ENCODE peak calls at places on chromosomes 13 and 19, in four cellular contexts. W is stomach; Y is vagina; S is CD4-positive, alpha-beta memory T cell. B is an unnamed sample.

GRCh38 chr19:55253842-55254624 is 4.8 kb downstream of the PPP6R1 start:
- DNase-seq in W (peak), Y (no peak), S (peak), B (peak)

GRCh38 chr19:58229255-58229639 is 533 bp downstream of the ZNF544 start:
- DNase-seq in W (no peak), Y (no peak), S (no peak), B (peak)

GRCh38 chr13:20441879-20442278 is 83.8 kb downstream of the CRYL1 start:
- DNase-seq in W (no peak), Y (no peak), S (no peak), B (no peak)

GRCh38 chr13:29550589-29550988 is 44.9 kb downstream of the SLC7A1 start:
- DNase-seq in W (no peak), Y (no peak), S (no peak), B (no peak)

GRCh38 chr13:103386341-103386740 is 320.1 kb upstream of the SLC10A2 start:
- DNase-seq in W (no peak), Y (no peak), S (no peak), B (no peak)

GRCh38 chr19:45670670-45671453 is 2.8 kb downstream of the GIPR start:
- DNase-seq in W (peak), Y (no peak), S (no peak), B (peak)

GRCh38 chr13:94112227-94112626 is 367.3 kb downstream of the DCT start:
- DNase-seq in W (no peak), Y (no peak), S (no peak), B (no peak)

GRCh38 chr19:2048959-2049740 is 1.9 kb downstream of the MKNK2 start:
- DNase-seq in W (no peak), Y (no peak), S (no peak), B (no peak)

GRCh38 chr13:30204564-30204963 is 102.8 kb downstream of the KATNAL1 start:
- DNase-seq in W (no peak), Y (no peak), S (no peak), B (no peak)

GRCh38 chr19:8515317-8515716 is 1.4 kb upstream of the ZNF414 start:
- DNase-seq in W (no peak), Y (no peak), S (peak), B (peak)

GRCh38 chr19:12675940-12676339 is 5.7 kb downstream of the DHPS start:
- DNase-seq in W (no peak), Y (no peak), S (no peak), B (no peak)

DNA sequence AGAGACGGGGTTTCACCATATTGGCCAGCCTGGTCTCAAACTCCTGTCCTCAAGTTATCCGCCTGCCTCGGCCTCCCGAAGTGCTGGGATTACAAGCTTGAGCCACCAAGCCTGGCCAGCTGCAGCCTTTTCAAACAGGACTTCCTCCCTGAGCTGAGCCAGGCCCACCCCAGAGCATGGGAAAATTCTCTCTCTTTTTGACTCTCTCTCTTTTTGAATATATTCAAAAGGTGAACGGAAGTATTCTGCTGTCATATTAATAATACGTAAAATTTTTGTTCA is 539 bp upstream of the ZNF506 start:
- DNase-seq in W (no peak), Y (no peak), S (no peak), B (no peak)
- H3K4me3 ChIP-seq in W (peak), Y (peak), S (no peak), B (peak)

GRCh38 chr13:113464476-113464875 is 11.2 kb upstream of the ADPRHL1 start:
- DNase-seq in W (no peak), Y (no peak), S (no peak), B (no peak)

GRCh38 chr13:113460599-113460998 is 7.3 kb upstream of the ADPRHL1 start:
- DNase-seq in W (no peak), Y (no peak), S (no peak), B (no peak)

GRCh38 chr13:113458218-113459065 is 5.2 kb upstream of the ADPRHL1 start:
- DNase-seq in W (no peak), Y (no peak), S (no peak), B (peak)

GRCh38 chr13:113460064-113460555 is 6.8 kb upstream of the ADPRHL1 start:
- DNase-seq in W (no peak), Y (no peak), S (no peak), B (no peak)

DNA sequence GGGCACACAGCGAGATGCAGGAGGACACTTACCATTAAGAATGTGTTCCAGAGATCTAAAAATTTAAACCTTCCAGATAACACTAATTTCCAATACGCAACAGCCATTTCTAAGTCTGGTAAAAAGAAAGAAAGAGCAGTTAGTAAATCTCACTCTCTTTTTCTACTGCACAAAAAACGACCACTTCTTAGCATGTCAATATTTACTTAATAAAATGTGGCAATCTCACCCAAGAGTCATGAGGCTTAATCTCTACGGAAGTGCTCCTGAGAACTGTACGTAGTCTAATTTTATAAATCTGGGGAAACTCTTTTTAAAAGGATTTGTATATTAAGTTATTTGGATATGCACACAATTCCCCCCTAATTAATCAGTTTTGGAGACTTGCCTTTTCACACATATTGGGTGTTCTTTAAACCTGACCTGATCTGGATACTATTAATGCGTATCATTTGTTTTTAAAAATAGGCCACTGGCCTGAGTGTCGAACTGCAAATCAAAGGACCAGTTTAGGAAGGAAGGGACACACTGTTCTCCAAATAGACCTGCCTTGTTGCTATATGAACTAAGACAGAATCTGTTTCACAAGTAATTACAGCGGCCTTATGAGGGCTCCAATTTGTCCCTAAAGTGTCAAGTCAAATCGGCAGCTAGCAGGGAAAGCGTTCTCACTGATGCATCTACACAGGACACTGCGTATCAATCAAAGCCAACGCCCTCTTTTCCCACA is 7.9 kb upstream of the ADPRHL1 start:
- DNase-seq in W (no peak), Y (no peak), S (no peak), B (no peak)
- H3K4me3 ChIP-seq in W (no peak), Y (no peak), S (no peak), B (no peak)

GRCh38 chr19:17380426-17381138 is 3.4 kb upstream of the PLVAP start:
- DNase-seq in W (no peak), Y (no peak), S (no peak), B (no peak)

GRCh38 chr19:17379221-17379631 is 2.1 kb upstream of the PLVAP start:
- DNase-seq in W (no peak), Y (no peak), S (no peak), B (no peak)

DNA sequence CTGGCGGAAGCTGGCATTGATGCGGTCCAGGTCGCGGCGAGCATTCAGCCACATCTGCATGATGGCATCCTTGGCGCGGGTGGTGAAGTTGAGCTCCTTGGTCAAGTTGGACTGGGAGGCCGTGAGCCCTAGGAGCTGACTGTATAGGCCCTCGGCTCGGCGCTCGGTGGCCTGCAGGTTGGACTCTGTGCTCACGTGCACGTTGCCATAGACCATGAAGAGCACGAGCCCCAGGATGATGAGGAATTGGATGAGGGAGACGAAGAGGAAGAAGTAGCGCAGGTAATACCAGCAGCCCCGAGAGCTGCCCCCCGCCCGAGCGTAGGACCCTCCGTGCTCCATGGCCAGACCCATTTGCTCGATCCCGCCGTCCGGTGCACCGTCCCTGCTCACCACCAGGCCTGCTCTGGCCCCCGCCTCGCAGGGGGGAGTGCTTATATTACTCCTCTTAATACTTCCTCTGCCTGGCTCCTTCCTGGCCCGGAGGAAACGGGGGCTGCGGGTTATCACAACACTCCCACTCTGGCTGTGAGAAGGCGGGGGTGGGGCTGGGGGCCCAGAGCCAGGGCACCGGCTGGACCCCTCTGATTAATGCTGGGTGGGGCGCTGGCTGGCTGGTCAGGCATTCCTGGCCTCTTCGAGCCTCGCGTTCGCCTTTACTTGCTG is at the start of gene PLVAP:
- DNase-seq in W (no peak), Y (no peak), S (no peak), B (peak)
- H3K4me3 ChIP-seq in W (peak), Y (peak), S (no peak), B (no peak)

DNA sequence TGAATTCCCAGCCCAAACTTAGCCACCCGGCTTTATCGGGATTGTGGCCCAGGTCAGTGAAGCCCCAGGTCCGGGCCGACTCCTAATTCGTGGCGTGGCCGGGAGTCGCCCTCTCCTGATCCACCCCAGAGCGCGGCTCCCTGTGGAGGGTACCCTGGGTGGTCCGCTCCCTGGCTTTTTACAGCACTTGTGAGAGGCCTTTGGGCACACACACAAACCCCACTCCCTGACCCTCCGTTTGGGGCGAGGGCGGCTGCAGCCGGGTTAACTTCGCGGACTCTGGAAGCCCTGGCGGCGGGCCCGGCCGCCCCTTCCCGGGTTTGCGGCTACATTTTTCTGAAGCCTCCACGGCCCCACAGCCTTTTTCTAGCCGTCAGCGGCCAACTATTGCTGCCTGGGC is 56.5 kb downstream of the ZNF568 start:
- DNase-seq in W (no peak), Y (no peak), S (no peak), B (no peak)
- H3K4me3 ChIP-seq in W (peak), Y (peak), S (peak), B (no peak)

GRCh38 chr19:43759515-43759914 is 4.8 kb upstream of the SMG9 start:
- DNase-seq in W (no peak), Y (no peak), S (no peak), B (no peak)
- H3K4me3 ChIP-seq in W (no peak), Y (no peak), S (no peak), B (no peak)

GRCh38 chr19:409006-409514 is at the start of gene C2CD4C:
- DNase-seq in W (no peak), Y (no peak), S (peak), B (peak)
- H3K4me3 ChIP-seq in W (peak), Y (peak), S (no peak), B (no peak)

DNA sequence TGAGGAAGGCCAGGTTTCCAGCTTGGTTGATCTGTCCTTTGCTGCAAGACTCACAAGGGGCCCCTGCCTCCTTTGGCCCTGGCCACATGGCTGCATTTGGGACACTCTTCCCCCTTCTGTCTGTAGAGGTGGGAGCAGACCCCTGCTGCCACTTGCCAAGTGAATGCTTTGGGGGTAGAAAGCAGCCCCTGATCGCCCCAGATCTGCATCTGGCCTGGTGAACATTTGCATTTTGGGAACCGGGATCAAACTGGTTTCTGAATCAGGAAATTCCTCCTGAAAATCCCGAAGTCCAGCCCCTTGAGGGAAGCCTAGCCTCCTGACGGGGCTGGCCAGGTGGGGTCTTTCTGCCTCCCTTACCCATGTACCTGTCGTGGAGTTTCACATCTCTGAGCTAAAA is 14.9 kb downstream of the DPF1 start:
- DNase-seq in W (no peak), Y (no peak), S (no peak), B (no peak)
- H3K4me3 ChIP-seq in W (peak), Y (peak), S (no peak), B (no peak)

B was measured in NB4.